ENCODE peak calls at places on chromosome 3, in five cellular contexts. X is IMR-90, Z is A549, Q is heart left ventricle, T is gastrocnemius medialis. D is an unnamed sample.

GRCh38 chr3:187677604-187678003 is 7.4 kb upstream of the SST start:
- DNase-seq in Q (no peak), Z (no peak), T (no peak), X (no peak), D (no peak)

GRCh38 chr3:53238881-53239280 is 16.9 kb downstream of the TKT start:
- DNase-seq in Z (no peak), X (no peak), T (no peak), Q (no peak), D (no peak)

GRCh38 chr3:142929109-142929508 is 34.4 kb downstream of the PAQR9 start:
- DNase-seq in Q (no peak), X (peak), Z (peak), T (peak), D (peak)

GRCh38 chr3:196406806-196407470 is 25.3 kb downstream of the UBXN7 start:
- DNase-seq in T (no peak), X (peak), Z (no peak), Q (no peak), D (no peak)

GRCh38 chr3:131694351-131694750 is 191.6 kb upstream of the MRPL3 start:
- DNase-seq in Q (no peak), X (no peak), Z (no peak), T (no peak), D (no peak)

GRCh38 chr3:168620854-168621253 is 525.1 kb upstream of the GOLIM4 start:
- DNase-seq in Q (no peak), X (no peak), Z (peak), T (no peak), D (peak)

GRCh38 chr3:76051145-76051544 is 265.8 kb upstream of the ZNF717 start:
- DNase-seq in X (no peak), Q (no peak), T (no peak), Z (no peak), D (no peak)

GRCh38 chr3:194301730-194302129 is 49.4 kb downstream of the CPN2 start:
- DNase-seq in Z (no peak), Q (no peak), X (no peak), T (no peak), D (no peak)

GRCh38 chr3:123767020-123767394 is 117.1 kb downstream of the MYLK start:
- DNase-seq in Z (no peak), Q (no peak), T (no peak), X (no peak), D (no peak)

GRCh38 chr3:53948174-53948573 is 56.5 kb upstream of the SELENOK start:
- DNase-seq in Q (no peak), Z (no peak), X (no peak), T (no peak), D (no peak)

GRCh38 chr3:144112437-144112836 is 140.8 kb downstream of the DIPK2A start:
- DNase-seq in Q (no peak), T (no peak), Z (no peak), X (no peak), D (no peak)

GRCh38 chr3:147493065-147493464 is 83.9 kb downstream of the ZIC1 start:
- DNase-seq in T (no peak), X (no peak), Z (no peak), Q (no peak), D (no peak)

GRCh38 chr3:98770261-98771039 is 7.3 kb downstream of the ST3GAL6 start:
- DNase-seq in Z (no peak), X (no peak), T (peak), Q (peak), D (peak)

GRCh38 chr3:163218336-163218735 is 1721.7 kb downstream of the OTOL1 start:
- DNase-seq in Z (no peak), X (no peak), Q (no peak), T (no peak), D (no peak)

GRCh38 chr3:126005951-126006350 is 37.0 kb downstream of the ROPN1B start:
- DNase-seq in X (peak), Q (no peak), T (no peak), Z (no peak), D (no peak)

GRCh38 chr3:119018690-119019463 is 15.8 kb downstream of the IGSF11 start:
- DNase-seq in Q (no peak), T (peak), Z (no peak), X (no peak), D (no peak)

GRCh38 chr3:47715928-47716327 is 65.8 kb downstream of the SMARCC1 start:
- DNase-seq in X (peak), Z (no peak), T (peak), Q (no peak), D (no peak)

GRCh38 chr3:48004694-48005093 is 11.5 kb downstream of the MAP4 start:
- DNase-seq in T (no peak), Q (no peak), X (no peak), Z (no peak), D (no peak)

GRCh38 chr3:178306427-178307115 is 229.7 kb upstream of the KCNMB2 start:
- DNase-seq in T (no peak), Q (no peak), X (no peak), Z (no peak), D (no peak)

GRCh38 chr3:45582407-45582806 is 12.1 kb upstream of the LIMD1 start:
- DNase-seq in X (peak), Z (no peak), Q (no peak), T (peak), D (no peak)

GRCh38 chr3:30112904-30113484 is 493.4 kb upstream of the TGFBR2 start:
- DNase-seq in X (peak), Q (no peak), T (no peak), Z (peak), D (no peak)

DNA sequence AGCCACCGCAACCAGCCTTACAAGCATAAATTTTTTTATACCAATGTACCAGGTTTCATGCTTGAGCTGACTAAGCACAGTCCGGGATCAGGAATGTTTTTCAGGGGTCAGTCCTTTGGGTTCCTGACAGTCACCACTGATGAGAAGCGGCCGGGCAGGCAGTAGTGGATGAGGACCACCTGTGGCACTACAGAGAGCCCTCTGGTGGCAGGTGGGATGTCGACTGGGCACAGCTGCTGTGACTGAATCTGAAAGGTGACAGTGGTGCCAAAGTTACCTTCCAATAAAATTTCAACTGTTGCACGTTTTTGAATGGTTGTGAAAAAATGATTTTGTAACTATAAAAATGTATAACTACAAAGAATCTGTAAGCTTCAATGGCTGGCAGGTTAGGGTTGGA is 34.0 kb downstream of the TPRA1 start:
- DNase-seq in Q (no peak), Z (no peak), X (no peak), T (no peak), D (no peak)
- TF ChIP-seq CTCF in Q (no peak), Z (peak), X (no peak), T (no peak), D (no peak)

GRCh38 chr3:49813497-49814174 is at the start of gene UBA7:
- DNase-seq in Q (peak), Z (no peak), T (no peak), X (peak), D (peak)
- TF ChIP-seq POLR2A in Q (no peak), Z (no peak), T (no peak), X (no peak), D (no peak)

DNA sequence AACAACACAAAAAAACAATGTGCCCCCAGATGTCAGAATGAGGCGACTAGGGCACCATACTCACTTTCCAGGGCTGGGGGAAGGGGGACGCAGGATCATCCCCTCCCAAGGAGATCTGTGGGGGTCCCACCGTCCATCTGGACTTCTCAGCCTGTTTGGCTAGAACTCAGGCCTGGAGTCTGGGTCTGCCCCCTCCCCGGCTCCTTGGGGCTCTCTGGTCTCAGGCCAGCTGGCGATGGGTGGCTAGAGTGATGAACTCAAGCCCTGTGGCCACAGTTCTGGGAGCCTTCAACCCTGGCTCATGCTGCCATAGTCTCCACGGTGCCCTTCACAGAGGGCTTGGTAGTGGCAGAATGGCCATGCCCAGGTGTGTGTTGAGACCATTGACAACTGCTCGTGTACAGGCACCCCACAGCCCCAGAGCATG is 13.6 kb downstream of the ZBTB47 start:
- DNase-seq in X (no peak), Q (no peak), T (peak), Z (no peak), D (no peak)
- H3K27ac ChIP-seq in X (no peak), Q (peak), T (peak), Z (no peak), D (no peak)

DNA sequence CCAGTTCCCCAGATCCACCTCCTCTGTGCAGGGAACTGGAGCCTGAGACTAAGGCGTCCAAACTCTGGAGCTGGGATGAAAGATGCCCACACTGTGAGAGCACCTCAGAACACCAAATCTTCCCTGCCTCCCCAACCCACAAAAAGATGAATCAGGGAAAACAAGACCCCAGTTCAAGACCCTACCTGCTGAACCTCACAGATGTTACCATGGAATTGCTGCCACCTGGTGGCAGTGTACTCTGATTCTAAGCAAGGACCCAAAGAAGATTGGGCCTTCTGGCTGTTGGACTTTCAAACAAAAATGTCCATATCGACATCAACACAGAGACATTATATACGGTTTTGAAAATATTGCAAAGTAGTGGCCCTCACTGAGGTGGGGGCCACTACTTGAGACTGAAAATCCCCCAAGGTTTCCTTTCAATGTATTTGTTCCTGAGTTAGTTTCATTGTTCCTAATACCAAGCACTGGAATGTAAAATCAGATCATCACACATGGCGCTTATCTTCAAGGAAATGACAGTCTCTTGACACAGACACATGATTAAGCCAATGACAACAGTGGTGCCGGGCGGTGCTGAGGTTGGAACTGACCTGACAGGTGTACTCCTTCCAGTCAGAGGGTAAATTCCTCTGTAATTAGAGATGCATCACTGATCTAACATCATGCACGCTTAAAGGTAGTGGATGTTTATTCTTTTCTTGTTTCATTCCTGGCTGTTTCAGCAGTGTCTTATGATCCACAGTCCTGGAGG is 67.6 kb downstream of the SLC6A11 start:
- DNase-seq in X (peak), Q (no peak), T (no peak), Z (peak), D (peak)
- TF ChIP-seq CTCF in X (peak), Q (peak), T (no peak), Z (peak), D (peak)

D was measured in right lobe of liver.